ENCODE peak calls at places on chromosomes 3 and 15, in six cellular contexts. K, B, S, W, Z and U are unnamed samples.
A peak's percentile ranks its signal among the peaks of the same experiment; 100 is the strongest.

GRCh38 chr3:122665226-122665786 is 15.3 kb upstream of the PARP14 start:
- DNase-seq in S (no peak), B (no peak), K (no peak), Z (no peak), W (no peak), U (no peak)

GRCh38 chr15:96053039-96054021 is 277.2 kb upstream of the NR2F2 start:
- DNase-seq in B (no peak), Z (peak; percentile 70), W (no peak), K (peak; percentile 20), S (peak; percentile 19), U (no peak)

GRCh38 chr3:185207931-185208746 is 45.7 kb downstream of the EHHADH start:
- DNase-seq in B (peak; percentile 43), W (no peak), S (no peak), Z (no peak), K (no peak), U (no peak)

GRCh38 chr15:53522878-53523455 is 236.5 kb downstream of the WDR72 start:
- DNase-seq in S (no peak), Z (peak; percentile 58), B (no peak), W (no peak), K (no peak), U (no peak)

GRCh38 chr3:50671331-50671730 is 3.4 kb upstream of the DOCK3 start:
- DNase-seq in W (no peak), B (no peak), K (no peak), Z (no peak), S (peak; percentile 50), U (no peak)

GRCh38 chr3:150106752-150107428 is 136.2 kb upstream of the PFN2 start:
- DNase-seq in S (no peak), Z (peak; percentile 42), B (no peak), W (no peak), K (no peak), U (no peak)

GRCh38 chr3:84600703-84601225 is 358.0 kb upstream of the CADM2 start:
- DNase-seq in K (no peak), S (no peak), B (no peak), Z (no peak), W (no peak), U (no peak)

GRCh38 chr15:98666441-98666840 is 18.1 kb downstream of the IGF1R start:
- DNase-seq in Z (no peak), W (no peak), K (no peak), B (no peak), S (no peak), U (no peak)

GRCh38 chr15:36156855-36157521 is 422.4 kb upstream of the CDIN1 start:
- DNase-seq in S (no peak), K (no peak), B (no peak), Z (no peak), W (no peak), U (no peak)

GRCh38 chr3:174208161-174208560 is 651.0 kb upstream of the NAALADL2 start:
- DNase-seq in S (no peak), K (no peak), W (no peak), B (no peak), Z (no peak), U (no peak)

GRCh38 chr15:74790080-74790916 is 8.4 kb downstream of the CSK start:
- DNase-seq in S (peak; percentile 73), W (no peak), Z (no peak), B (no peak), K (no peak), U (no peak)

GRCh38 chr15:40633178-40633577 is 39.1 kb downstream of the KNL1 start:
- DNase-seq in W (no peak), K (no peak), B (no peak), S (no peak), Z (no peak), U (no peak)

GRCh38 chr15:94677202-94677790 is 445.9 kb downstream of the MCTP2 start:
- DNase-seq in B (no peak), W (no peak), S (no peak), Z (no peak), K (no peak), U (no peak)

GRCh38 chr3:89847955-89848354 is 740.5 kb downstream of the EPHA3 start:
- DNase-seq in W (no peak), K (no peak), Z (no peak), S (no peak), B (no peak), U (no peak)